ENCODE peak calls at places on chromosomes 1 and 21, in eight cellular contexts. V, K, W, O, E, C, Z and B are unnamed samples.
A peak's percentile ranks its signal among the peaks of the same experiment; 100 is the strongest.

GRCh38 chr1:68049941-68050878 is at the start of gene DIRAS3:
- DNase-seq in V (peak; percentile 54), K (no peak), W (peak; percentile 14), O (peak; percentile 73), E (peak; percentile 37), C (peak; percentile 10), Z (no peak), B (no peak)

GRCh38 chr1:194870860-194871259 is 1684.4 kb upstream of the B3GALT2 start:
- DNase-seq in V (no peak), K (no peak), W (no peak), O (no peak), E (no peak), C (no peak), Z (no peak), B (no peak)

GRCh38 chr1:16434501-16434900 is 2.7 kb downstream of the SPATA21 start:
- DNase-seq in V (no peak), K (no peak), W (no peak), O (no peak), E (no peak), C (no peak), Z (no peak), B (no peak)

GRCh38 chr1:5973771-5974170 is 18.5 kb downstream of the NPHP4 start:
- DNase-seq in V (no peak), K (no peak), W (no peak), O (peak; percentile 45), E (peak; percentile 41), C (no peak), Z (no peak), B (no peak)

GRCh38 chr1:104780470-104781078 is 1030.9 kb downstream of the AMY1C start:
- DNase-seq in V (peak; percentile 30), K (no peak), W (no peak), O (no peak), E (peak; percentile 50), C (no peak), Z (peak; percentile 11), B (no peak)

GRCh38 chr1:15287591-15287990 is 40.6 kb downstream of the FHAD1 start:
- DNase-seq in V (no peak), K (no peak), W (no peak), O (no peak), E (no peak), C (no peak), Z (no peak), B (no peak)

GRCh38 chr1:30719406-30720270 is 3.7 kb downstream of the MATN1 start:
- DNase-seq in V (peak; percentile 60), K (no peak), W (no peak), O (no peak), E (no peak), C (peak; percentile 41), Z (peak; percentile 75), B (no peak)

GRCh38 chr1:210076620-210077019 is 138.6 kb downstream of the SYT14 start:
- DNase-seq in V (no peak), K (no peak), W (no peak), O (no peak), E (no peak), C (no peak), Z (no peak), B (no peak)

GRCh38 chr1:230572121-230573083 is 69.9 kb upstream of the COG2 start:
- DNase-seq in V (peak; percentile 7), K (no peak), W (no peak), O (no peak), E (no peak), C (no peak), Z (peak; percentile 81), B (peak; percentile 33)

GRCh38 chr1:33902486-33903209 is 38.8 kb downstream of the HMGB4 start:
- DNase-seq in V (no peak), K (no peak), W (peak; percentile 9), O (no peak), E (no peak), C (no peak), Z (no peak), B (no peak)

GRCh38 chr1:4624141-4624715 is 30.2 kb upstream of the AJAP1 start:
- DNase-seq in V (no peak), K (no peak), W (no peak), O (no peak), E (no peak), C (no peak), Z (no peak), B (no peak)

GRCh38 chr1:59500970-59501742 is 204.3 kb downstream of the FGGY start:
- DNase-seq in V (no peak), K (no peak), W (no peak), O (no peak), E (no peak), C (no peak), Z (peak; percentile 64), B (no peak)

GRCh38 chr1:59498640-59499039 is 201.7 kb downstream of the FGGY start:
- DNase-seq in V (peak; percentile 17), K (no peak), W (peak; percentile 14), O (no peak), E (no peak), C (no peak), Z (peak; percentile 26), B (no peak)

GRCh38 chr1:59497616-59498015 is 200.7 kb downstream of the FGGY start:
- DNase-seq in V (no peak), K (no peak), W (no peak), O (no peak), E (no peak), C (no peak), Z (no peak), B (no peak)

GRCh38 chr1:59499956-59500569 is 203.2 kb downstream of the FGGY start:
- DNase-seq in V (no peak), K (no peak), W (no peak), O (no peak), E (no peak), C (no peak), Z (no peak), B (no peak)

DNA sequence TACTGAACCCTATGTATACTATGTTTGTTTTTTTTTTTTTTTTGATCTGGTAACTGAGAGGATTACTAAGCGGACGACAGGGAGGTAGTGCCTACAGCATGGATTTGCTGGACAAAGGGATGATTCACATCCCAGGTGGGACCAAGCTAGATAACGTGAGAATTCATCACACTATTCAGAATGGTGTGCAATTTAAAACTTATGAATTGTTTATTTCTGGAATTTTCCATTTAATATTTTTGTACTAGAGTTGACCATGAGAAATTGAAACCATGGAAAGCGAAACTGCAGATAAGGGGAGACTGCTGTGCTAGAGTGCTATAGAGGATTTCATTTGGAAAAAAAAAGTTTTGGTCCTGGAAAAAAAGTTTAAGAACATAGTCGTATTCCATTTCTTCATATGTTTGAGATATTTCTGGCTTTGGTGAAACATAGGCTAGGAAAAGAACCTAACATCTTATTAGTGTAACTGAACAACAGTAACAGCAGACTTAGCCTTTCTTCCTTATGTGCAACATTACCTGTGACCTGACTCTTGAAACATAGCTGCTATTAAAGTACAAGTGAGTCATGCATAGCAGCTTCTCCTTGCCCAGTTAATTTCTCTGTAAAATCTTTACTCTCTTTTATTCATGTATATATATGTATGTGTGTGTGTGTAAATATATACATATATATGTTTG is 202.5 kb downstream of the FGGY start:
- DNase-seq in V (no peak), K (no peak), W (no peak), O (no peak), E (no peak), C (no peak), Z (no peak), B (no peak)
- H3K27ac ChIP-seq in V (no peak overlapping the region), K (no peak overlapping the region), W (no peak overlapping the region), O (peak overlapping the region; percentile 67), E (no peak overlapping the region), C (no peak overlapping the region), Z (no peak overlapping the region), B (peak overlapping the region; percentile 70)

GRCh38 chr21:33286600-33287456 is 20.7 kb downstream of the IL10RB start:
- DNase-seq in V (peak; percentile 83), K (no peak), W (peak; percentile 80), O (no peak), E (no peak), C (peak; percentile 38), Z (no peak), B (no peak)
- H3K27ac ChIP-seq in V (no peak overlapping the region), K (no peak overlapping the region), W (peak overlapping the region; percentile 68), O (peak overlapping the region; percentile 79), E (no peak overlapping the region), C (peak overlapping the region; percentile 58), Z (no peak overlapping the region), B (peak overlapping the region; percentile 51)

GRCh38 chr1:160711528-160712311 is at the start of gene CD48:
- DNase-seq in V (no peak), K (peak; percentile 78), W (no peak), O (no peak), E (no peak), C (no peak), Z (peak; percentile 60), B (no peak)
- H3K27ac ChIP-seq in V (no peak within 1 kb of the TSS), K (peak within 1 kb of the TSS; percentile 56), W (no peak within 1 kb of the TSS), O (no peak within 1 kb of the TSS), E (no peak within 1 kb of the TSS), C (no peak within 1 kb of the TSS), Z (peak within 1 kb of the TSS; percentile 50), B (no peak within 1 kb of the TSS)

GRCh38 chr1:36366091-36366661 is 19.5 kb downstream of the STK40 start:
- DNase-seq in V (peak; percentile 55), K (peak; percentile 73), W (peak; percentile 72), O (no peak), E (peak; percentile 78), C (no peak), Z (peak; percentile 76), B (no peak)
- H3K27ac ChIP-seq in V (peak overlapping the region; percentile 3), K (no peak overlapping the region), W (peak overlapping the region; percentile 51), O (peak overlapping the region; percentile 48), E (peak overlapping the region; percentile 61), C (no peak overlapping the region), Z (peak overlapping the region; percentile 47), B (no peak overlapping the region)

DNA sequence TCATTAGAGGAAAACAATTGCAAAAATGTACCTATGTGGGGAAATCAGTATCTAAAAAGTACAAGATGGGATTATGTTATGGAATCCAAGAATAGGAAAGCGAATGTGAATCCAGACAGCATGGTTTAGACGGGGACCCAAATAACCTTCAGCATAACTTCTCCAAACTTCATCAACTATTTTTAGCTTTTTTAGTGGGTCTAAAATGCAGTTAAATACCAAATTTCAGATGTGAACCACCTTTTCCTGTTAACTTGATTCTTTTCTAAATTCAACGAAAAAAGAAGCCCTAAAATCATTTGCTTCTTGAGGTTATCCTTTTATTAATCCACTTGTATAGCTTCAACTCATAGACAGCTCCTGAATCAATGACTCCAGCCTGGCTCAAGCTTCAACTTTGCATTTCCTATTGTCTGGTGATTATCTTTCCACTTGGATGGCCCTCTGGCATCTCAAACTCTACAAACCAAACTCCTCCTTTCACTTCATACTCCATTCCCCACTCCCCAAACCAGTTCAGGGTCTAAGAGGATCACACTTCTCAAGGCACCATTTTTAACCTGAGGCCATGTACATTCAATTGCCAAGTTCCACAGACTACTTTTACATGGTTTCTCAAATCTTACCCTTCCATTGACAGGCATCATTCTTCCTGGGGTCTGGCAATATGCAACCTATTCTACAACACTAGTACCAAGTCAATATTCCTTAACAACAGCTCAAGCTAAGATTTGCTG is 7.4 kb downstream of the ERRFI1 start:
- DNase-seq in V (peak; percentile 21), K (no peak), W (no peak), O (no peak), E (peak; percentile 89), C (no peak), Z (no peak), B (no peak)
- H3K27ac ChIP-seq in V (no peak overlapping the region), K (no peak overlapping the region), W (no peak overlapping the region), O (peak overlapping the region; percentile 99), E (peak overlapping the region; percentile 83), C (peak overlapping the region; percentile 99), Z (no peak overlapping the region), B (peak overlapping the region; percentile 96)